ENCODE peak calls at places on chromosomes 1 and 21, in eight cellular contexts. D, W, K, Q, E, V, O and I are unnamed samples.

GRCh38 chr1:119739150-119739549 is 27.4 kb downstream of the PHGDH start:
- DNase-seq in D (no peak), W (no peak), K (no peak), Q (no peak), E (no peak), V (no peak), O (no peak), I (peak; percentile 36)

GRCh38 chr1:185526318-185527307 is 207.6 kb upstream of the HMCN1 start:
- DNase-seq in D (no peak), W (no peak), K (no peak), Q (no peak), E (no peak), V (no peak), O (no peak), I (no peak)

GRCh38 chr1:47903723-47904122 is 93.5 kb downstream of the TRABD2B start:
- DNase-seq in D (no peak), W (no peak), K (no peak), Q (no peak), E (no peak), V (no peak), O (no peak), I (no peak)

GRCh38 chr1:178544531-178544930 is 31.6 kb downstream of the TEX35 start:
- DNase-seq in D (no peak), W (no peak), K (no peak), Q (no peak), E (no peak), V (no peak), O (no peak), I (no peak)

GRCh38 chr1:236143104-236143948 is 987 bp downstream of the GPR137B start:
- DNase-seq in D (peak; percentile 32), W (no peak), K (no peak), Q (no peak), E (no peak), V (no peak), O (no peak), I (peak; percentile 31)

GRCh38 chr1:235708390-235708962 is 58.9 kb upstream of the GNG4 start:
- DNase-seq in D (no peak), W (no peak), K (peak; percentile 45), Q (peak; percentile 18), E (no peak), V (no peak), O (no peak), I (peak; percentile 37)

GRCh38 chr1:235017719-235018118 is 110.9 kb downstream of the TOMM20 start:
- DNase-seq in D (no peak), W (no peak), K (no peak), Q (no peak), E (no peak), V (no peak), O (no peak), I (no peak)

GRCh38 chr1:161172776-161173376 is 4.4 kb downstream of the B4GALT3 start:
- DNase-seq in D (no peak), W (no peak), K (no peak), Q (no peak), E (peak; percentile 70), V (no peak), O (peak; percentile 61), I (no peak)

GRCh38 chr1:246427611-246428010 is 79.5 kb downstream of the SMYD3 start:
- DNase-seq in D (no peak), W (no peak), K (no peak), Q (no peak), E (no peak), V (no peak), O (no peak), I (no peak)

GRCh38 chr21:33036430-33037162 is 10.9 kb downstream of the OLIG2 start:
- DNase-seq in D (peak; percentile 79), W (no peak), K (no peak), Q (peak; percentile 91), E (peak; percentile 46), V (peak; percentile 32), O (no peak), I (no peak)

GRCh38 chr21:45234127-45234526 is 53.6 kb downstream of the POFUT2 start:
- DNase-seq in D (no peak), W (no peak), K (no peak), Q (no peak), E (no peak), V (no peak), O (no peak), I (no peak)

GRCh38 chr1:218371927-218372672 is 27.0 kb downstream of the TGFB2 start:
- DNase-seq in D (peak; percentile 75), W (no peak), K (no peak), Q (no peak), E (peak; percentile 40), V (no peak), O (peak; percentile 48), I (no peak)

GRCh38 chr1:25829046-25829445 is 9.3 kb downstream of the MTFR1L start:
- DNase-seq in D (no peak), W (no peak), K (no peak), Q (no peak), E (no peak), V (no peak), O (no peak), I (no peak)

GRCh38 chr1:39141925-39142324 is 62.6 kb upstream of the MACF1 start:
- DNase-seq in D (no peak), W (no peak), K (no peak), Q (no peak), E (no peak), V (no peak), O (no peak), I (no peak)

GRCh38 chr1:231807498-231807897 is 180.9 kb downstream of the DISC1 start:
- DNase-seq in D (no peak), W (no peak), K (no peak), Q (no peak), E (no peak), V (no peak), O (no peak), I (no peak)

GRCh38 chr1:69568435-69569280 is 936 bp downstream of the LRRC7 start:
- DNase-seq in D (peak; percentile 9), W (no peak), K (no peak), Q (no peak), E (no peak), V (no peak), O (no peak), I (peak; percentile 64)

GRCh38 chr1:150366416-150367296 is 2.7 kb downstream of the RPRD2 start:
- DNase-seq in D (peak; percentile 38), W (no peak), K (no peak), Q (no peak), E (no peak), V (no peak), O (no peak), I (peak; percentile 42)

GRCh38 chr1:162368451-162368850 is 8.2 kb downstream of the SPATA46 start:
- DNase-seq in D (no peak), W (no peak), K (no peak), Q (no peak), E (no peak), V (no peak), O (no peak), I (no peak)

GRCh38 chr1:67840449-67840848 is 7.2 kb upstream of the GNG12 start:
- DNase-seq in D (peak; percentile 96), W (no peak), K (no peak), Q (peak; percentile 22), E (peak; percentile 52), V (no peak), O (no peak), I (no peak)

GRCh38 chr1:29243023-29243862 is 6.9 kb downstream of the PTPRU start:
- DNase-seq in D (no peak), W (no peak), K (no peak), Q (no peak), E (no peak), V (no peak), O (no peak), I (no peak)

GRCh38 chr1:87089070-87089736 is 174.8 kb downstream of the HS2ST1 start:
- DNase-seq in D (no peak), W (no peak), K (no peak), Q (no peak), E (no peak), V (no peak), O (no peak), I (no peak)

GRCh38 chr1:235960799-235961198 is 94.1 kb upstream of the LYST start:
- DNase-seq in D (no peak), W (no peak), K (no peak), Q (no peak), E (no peak), V (no peak), O (no peak), I (no peak)

GRCh38 chr1:193060938-193061337 is 1.5 kb downstream of the RO60 start:
- DNase-seq in D (peak; percentile 27), W (no peak), K (peak; percentile 13), Q (no peak), E (no peak), V (no peak), O (no peak), I (peak; percentile 68)

GRCh38 chr1:145891587-145892485 is 6.2 kb upstream of the ANKRD35 start:
- DNase-seq in D (peak; percentile 99), W (peak; percentile 99), K (peak; percentile 99), Q (peak; percentile 88), E (peak; percentile 98), V (peak; percentile 98), O (peak; percentile 99), I (peak; percentile 69)
- TF ChIP-seq POLR2A in D (peak; percentile 71), W (peak; percentile 12), K (no peak), Q (peak; percentile 37), E (no peak), V (no peak), O (no peak), I (no peak)

DNA sequence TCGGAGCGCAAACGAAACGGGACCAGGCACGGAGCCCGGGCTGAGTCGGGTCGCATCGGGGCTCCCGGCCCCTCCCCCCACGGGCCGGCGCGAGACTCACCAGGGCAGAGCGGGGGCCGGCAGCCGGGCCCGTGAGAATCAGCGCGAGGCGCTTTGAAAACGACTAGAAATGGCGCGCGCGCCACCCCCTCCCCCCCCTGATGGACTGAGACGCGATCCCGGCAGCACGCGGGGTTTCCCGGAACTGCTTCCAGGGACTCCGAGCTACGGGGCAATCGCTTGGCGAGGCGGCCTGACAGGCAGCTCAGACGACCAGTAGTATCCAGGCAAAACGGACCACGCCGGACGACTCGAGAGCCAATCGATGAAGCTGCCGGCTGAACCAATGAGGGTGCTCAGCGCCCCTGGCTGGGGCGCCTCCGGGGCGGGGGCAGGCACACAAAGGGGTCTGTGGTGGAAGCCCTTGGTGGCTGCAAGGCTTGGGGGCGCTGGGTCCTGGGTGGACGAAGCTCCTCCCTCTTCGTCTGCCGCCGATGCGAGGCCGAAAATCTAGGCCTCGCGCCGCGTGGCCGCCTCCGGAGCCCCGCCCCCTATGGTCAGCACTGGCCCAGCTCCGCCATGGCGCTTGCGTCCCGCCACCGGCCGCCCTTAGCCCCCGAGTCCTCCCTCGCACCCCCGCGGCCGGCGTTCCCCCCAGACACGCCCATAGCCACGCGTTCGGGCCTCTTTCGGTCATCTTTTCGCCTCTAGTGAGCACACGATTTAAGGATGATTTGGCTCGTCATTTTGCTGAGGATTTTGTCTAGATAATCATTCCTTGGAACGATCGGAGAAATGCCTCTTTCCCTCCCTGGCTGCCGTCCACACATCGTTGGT is at the start of gene HNRNPR:
- DNase-seq in D (peak; percentile 100), W (peak; percentile 100), K (peak; percentile 90), Q (peak; percentile 84), E (peak; percentile 100), V (peak; percentile 99), O (peak; percentile 98), I (peak; percentile 100)
- TF ChIP-seq POLR2A in D (peak; percentile 87), W (peak; percentile 63), K (peak; percentile 60), Q (peak; percentile 49), E (peak; percentile 70), V (no peak), O (peak; percentile 86), I (peak; percentile 94)

GRCh38 chr1:3889952-3890351 is 10.1 kb downstream of the C1orf174 start:
- DNase-seq in D (no peak), W (no peak), K (no peak), Q (no peak), E (no peak), V (no peak), O (no peak), I (no peak)
- TF ChIP-seq POLR2A in D (no peak), W (no peak), K (no peak), Q (no peak), E (no peak), V (no peak), O (no peak), I (no peak)

GRCh38 chr1:94926915-94927404 is at the start of gene CNN3:
- DNase-seq in D (peak; percentile 93), W (peak; percentile 92), K (peak; percentile 76), Q (peak; percentile 83), E (peak; percentile 91), V (peak; percentile 92), O (peak; percentile 78), I (peak; percentile 85)
- TF ChIP-seq POLR2A in D (peak; percentile 93), W (peak; percentile 91), K (peak; percentile 76), Q (peak; percentile 96), E (peak; percentile 96), V (no peak), O (peak; percentile 98), I (peak; percentile 67)